ENCODE peak calls at places on chromosomes 2 and 18, in five cellular contexts. K, M, F, D and I are unnamed samples.

GRCh38 chr2:137764638-137765037 is 199.6 kb upstream of the HNMT start:
- DNase-seq in K (no peak), M (no peak), F (no peak), D (no peak), I (no peak)

GRCh38 chr18:62009521-62009920 is 116.7 kb upstream of the RNF152 start:
- DNase-seq in K (no peak), M (no peak), F (no peak), D (no peak), I (no peak)

GRCh38 chr2:3099860-3100234 is 277.8 kb downstream of the EIPR1 start:
- DNase-seq in K (no peak), M (no peak), F (no peak), D (no peak), I (no peak)

GRCh38 chr2:119659601-119660342 is 19.2 kb upstream of the TMEM177 start:
- DNase-seq in K (no peak), M (peak), F (no peak), D (no peak), I (peak)

GRCh38 chr2:241519669-241520068 is 11.3 kb upstream of the STK25 start:
- DNase-seq in K (no peak), M (no peak), F (no peak), D (no peak), I (no peak)

GRCh38 chr2:186891219-186891621 is 42.2 kb upstream of the ZSWIM2 start:
- DNase-seq in K (no peak), M (no peak), F (no peak), D (no peak), I (no peak)

GRCh38 chr2:42071762-42072161 is 23.9 kb downstream of the PKDCC start:
- DNase-seq in K (no peak), M (peak), F (peak), D (no peak), I (no peak)

GRCh38 chr2:182132605-182133004 is 147.0 kb downstream of the PPP1R1C start:
- DNase-seq in K (no peak), M (no peak), F (no peak), D (no peak), I (no peak)

DNA sequence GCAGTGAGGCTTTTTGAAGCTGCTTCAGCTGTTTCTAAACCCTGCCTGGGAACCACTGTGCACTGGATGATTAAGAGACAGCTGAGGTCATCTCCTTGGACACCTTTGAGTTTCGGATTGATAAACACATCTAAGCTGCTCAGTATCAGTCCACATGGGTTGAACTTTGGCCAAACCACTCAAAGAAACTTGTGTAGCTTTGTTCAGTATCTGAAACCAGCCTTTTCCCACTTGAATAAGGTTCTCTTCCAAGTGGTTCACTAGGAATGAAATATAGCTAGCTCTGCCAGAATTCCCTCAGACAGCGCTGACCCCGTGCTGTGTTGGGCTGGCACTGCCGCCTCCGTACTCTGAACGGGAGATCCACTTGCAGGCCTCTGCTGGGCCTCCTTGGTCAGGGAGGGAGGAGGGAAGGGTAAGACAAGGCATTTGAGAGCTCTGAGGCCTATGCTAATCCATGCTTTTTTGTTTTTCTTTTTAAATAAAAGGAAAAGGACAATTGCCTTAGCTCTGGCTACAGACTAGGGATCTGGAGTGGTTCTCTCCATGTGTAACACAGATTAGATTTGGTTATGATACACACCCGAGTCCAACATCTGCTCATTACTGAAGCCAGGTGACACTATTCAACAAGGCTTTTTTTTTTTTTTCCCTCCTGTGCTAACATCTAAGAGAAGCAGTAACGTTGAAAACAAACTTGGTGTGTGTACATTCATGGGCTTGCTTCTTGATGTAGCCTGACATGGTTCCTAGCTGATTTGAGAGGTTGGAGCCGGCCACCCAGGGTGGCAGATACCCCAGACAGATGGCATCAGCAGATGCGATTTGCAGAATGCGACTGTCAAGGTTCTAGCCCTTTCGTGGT is 67.7 kb downstream of the NCK2 start:
- DNase-seq in K (no peak), M (no peak), F (no peak), D (peak), I (no peak)
- H3K27ac ChIP-seq in K (peak), M (no peak), F (no peak), D (peak), I (peak)

GRCh38 chr2:118114863-118115262 is 26.6 kb downstream of the INSIG2 start:
- DNase-seq in K (no peak), M (no peak), F (no peak), D (no peak), I (no peak)

GRCh38 chr2:118112771-118113334 is 24.6 kb downstream of the INSIG2 start:
- DNase-seq in K (no peak), M (no peak), F (no peak), D (no peak), I (no peak)

GRCh38 chr2:118115761-118116160 is 27.5 kb downstream of the INSIG2 start:
- DNase-seq in K (no peak), M (no peak), F (no peak), D (no peak), I (no peak)

GRCh38 chr2:118110310-118110709 is 22.0 kb downstream of the INSIG2 start:
- DNase-seq in K (no peak), M (no peak), F (no peak), D (no peak), I (no peak)

DNA sequence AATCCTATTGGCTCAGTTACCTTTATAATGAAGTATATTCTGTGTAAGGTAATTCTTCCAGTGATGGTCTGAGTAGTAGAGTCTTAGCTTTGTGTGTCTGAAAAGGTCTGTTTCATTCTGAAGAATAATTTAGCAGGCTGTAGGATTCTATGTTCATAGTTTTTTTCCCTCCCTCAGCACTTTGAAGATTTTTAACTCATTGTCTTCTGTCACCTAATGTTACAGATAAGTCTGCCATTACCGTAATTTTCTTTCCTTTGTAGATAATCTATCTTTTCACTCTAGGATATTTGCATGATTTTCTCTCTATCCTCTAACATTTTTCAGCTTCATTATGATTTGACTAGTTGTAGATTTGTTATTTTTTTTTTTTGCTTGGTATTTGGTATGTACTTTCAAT is 22.7 kb downstream of the INSIG2 start:
- DNase-seq in K (no peak), M (no peak), F (no peak), D (no peak), I (no peak)
- H3K27ac ChIP-seq in K (no peak), M (no peak), F (no peak), D (no peak), I (no peak)

DNA sequence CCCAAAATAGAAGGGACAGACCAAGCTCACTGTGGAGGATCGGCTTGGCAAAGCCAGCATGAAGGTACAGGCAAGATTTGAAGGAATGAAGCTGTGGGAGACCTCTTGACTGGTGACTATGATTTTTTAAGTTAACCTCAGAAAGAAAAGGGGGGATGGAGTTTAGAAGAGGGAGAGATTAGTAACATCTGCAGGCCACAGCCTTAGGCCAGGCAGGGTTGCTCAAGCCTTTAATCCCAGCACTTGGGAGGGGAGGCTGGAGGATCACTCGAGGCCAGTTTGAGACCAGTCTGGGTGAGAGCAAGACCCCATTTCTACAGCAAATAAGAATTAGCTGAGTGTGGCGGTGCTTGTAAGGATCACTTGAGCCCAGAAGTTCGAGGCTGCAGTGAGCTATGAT is 46.6 kb downstream of the ZNF532 start:
- DNase-seq in K (no peak), M (no peak), F (no peak), D (no peak), I (no peak)
- H3K27ac ChIP-seq in K (peak), M (no peak), F (peak), D (peak), I (peak)

DNA sequence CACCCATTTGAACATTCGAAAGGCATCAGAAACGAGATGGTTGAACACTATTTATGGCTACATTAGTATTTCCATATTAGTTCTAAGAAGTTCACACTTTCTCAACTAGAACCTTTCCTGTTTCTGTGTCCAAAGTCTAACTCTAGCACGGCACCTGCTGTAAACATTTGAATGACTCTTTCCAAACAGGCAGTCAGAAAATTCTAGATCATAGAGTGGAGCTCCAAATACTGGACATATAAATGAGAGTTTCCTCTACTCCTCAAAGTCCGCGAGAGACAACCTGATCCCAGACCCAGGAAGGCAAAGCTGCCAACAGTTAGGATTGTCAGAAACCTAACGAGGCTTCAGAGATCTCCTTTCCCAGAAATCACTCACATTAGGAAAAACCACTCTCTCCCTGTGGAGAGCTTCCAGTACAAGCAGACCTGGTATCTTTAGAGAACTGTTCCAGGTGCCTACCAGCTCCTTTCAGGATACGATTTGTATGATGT is 10.6 kb downstream of the RND3 start:
- DNase-seq in K (no peak), M (peak), F (no peak), D (no peak), I (no peak)
- H3K27ac ChIP-seq in K (peak), M (peak), F (no peak), D (peak), I (peak)